ENCODE peak calls at places on chromosomes 16 and 17, in eight cellular contexts. W, B, G, P, I, N, H and X are unnamed samples.

GRCh38 chr17:27471321-27472269 is 15.3 kb downstream of the KSR1 start:
- DNase-seq in W (peak), B (no peak), G (peak), P (peak), I (no peak), N (peak), H (no peak), X (no peak)

GRCh38 chr17:63911657-63912100 is 621 bp upstream of the CSHL1 start:
- DNase-seq in W (no peak), B (peak), G (peak), P (peak), I (no peak), N (peak), H (no peak), X (no peak)

GRCh38 chr16:58128181-58128631 is 975 bp downstream of the CFAP20 start:
- DNase-seq in W (no peak), B (peak), G (no peak), P (no peak), I (no peak), N (no peak), H (no peak), X (no peak)

GRCh38 chr16:69626256-69626655 is 60.5 kb downstream of the NFAT5 start:
- DNase-seq in W (peak), B (no peak), G (no peak), P (no peak), I (no peak), N (no peak), H (no peak), X (no peak)

GRCh38 chr17:64005734-64006167 is 7.6 kb downstream of the PRR29 start:
- DNase-seq in W (no peak), B (peak), G (no peak), P (no peak), I (no peak), N (no peak), H (peak), X (peak)

GRCh38 chr17:49595980-49596379 is 20.3 kb downstream of the NXPH3 start:
- DNase-seq in W (no peak), B (no peak), G (no peak), P (no peak), I (no peak), N (no peak), H (no peak), X (no peak)

GRCh38 chr17:16354585-16354984 is 1.3 kb upstream of the CENPV start:
- DNase-seq in W (no peak), B (no peak), G (no peak), P (no peak), I (no peak), N (no peak), H (peak), X (no peak)

GRCh38 chr17:69709441-69709840 is 294.9 kb downstream of the MAP2K6 start:
- DNase-seq in W (no peak), B (no peak), G (no peak), P (no peak), I (no peak), N (no peak), H (no peak), X (no peak)

GRCh38 chr16:55297062-55297909 is 26.7 kb upstream of the IRX6 start:
- DNase-seq in W (peak), B (no peak), G (peak), P (no peak), I (no peak), N (no peak), H (no peak), X (peak)

GRCh38 chr17:15453246-15453645 is 14.2 kb downstream of the CDRT4 start:
- DNase-seq in W (no peak), B (no peak), G (no peak), P (no peak), I (no peak), N (no peak), H (no peak), X (no peak)

GRCh38 chr17:17859909-17860760 is 23.3 kb upstream of the SREBF1 start:
- DNase-seq in W (peak), B (peak), G (peak), P (peak), I (no peak), N (peak), H (peak), X (no peak)

GRCh38 chr17:78176548-78177025 is 8.2 kb downstream of the SYNGR2 start:
- DNase-seq in W (peak), B (peak), G (no peak), P (peak), I (no peak), N (peak), H (peak), X (no peak)

GRCh38 chr16:3963203-3963602 is 82.7 kb upstream of the CREBBP start:
- DNase-seq in W (no peak), B (no peak), G (no peak), P (no peak), I (no peak), N (peak), H (no peak), X (no peak)

GRCh38 chr16:57825298-57826039 is 23.2 kb upstream of the KIFC3 start:
- DNase-seq in W (no peak), B (no peak), G (no peak), P (no peak), I (no peak), N (no peak), H (no peak), X (no peak)

GRCh38 chr16:23256440-23256839 is 45.7 kb upstream of the SCNN1B start:
- DNase-seq in W (no peak), B (no peak), G (no peak), P (no peak), I (no peak), N (no peak), H (no peak), X (no peak)

GRCh38 chr17:67834634-67835033 is 9.3 kb downstream of the BPTF start:
- DNase-seq in W (no peak), B (no peak), G (no peak), P (no peak), I (no peak), N (no peak), H (no peak), X (no peak)

GRCh38 chr17:6487243-6488007 is 43.2 kb downstream of the PIMREG start:
- DNase-seq in W (no peak), B (no peak), G (no peak), P (no peak), I (no peak), N (no peak), H (peak), X (no peak)

GRCh38 chr17:74850310-74850709 is 9.4 kb downstream of the GRIN2C start:
- DNase-seq in W (no peak), B (no peak), G (no peak), P (no peak), I (no peak), N (no peak), H (no peak), X (no peak)

GRCh38 chr17:15910791-15911190 is 34.1 kb upstream of the ADORA2B start:
- DNase-seq in W (no peak), B (no peak), G (peak), P (no peak), I (no peak), N (no peak), H (no peak), X (no peak)

GRCh38 chr16:47317465-47318240 is 143.2 kb downstream of the ITFG1 start:
- DNase-seq in W (no peak), B (no peak), G (no peak), P (no peak), I (no peak), N (no peak), H (no peak), X (no peak)

GRCh38 chr17:71023631-71024030 is 854.3 kb downstream of the KCNJ2 start:
- DNase-seq in W (peak), B (no peak), G (no peak), P (no peak), I (no peak), N (no peak), H (no peak), X (no peak)

GRCh38 chr17:7014995-7015586 is 2.7 kb downstream of the RNASEK start:
- DNase-seq in W (peak), B (no peak), G (no peak), P (peak), I (no peak), N (peak), H (no peak), X (no peak)

GRCh38 chr16:89837014-89837546 is 8.8 kb downstream of the SPIRE2 start:
- DNase-seq in W (no peak), B (no peak), G (no peak), P (no peak), I (no peak), N (peak), H (no peak), X (no peak)

GRCh38 chr17:60577147-60577925 is 22.7 kb upstream of the PPM1D start:
- DNase-seq in W (no peak), B (no peak), G (no peak), P (no peak), I (no peak), N (no peak), H (peak), X (peak)

GRCh38 chr17:49955157-49955556 is 13.8 kb upstream of the DLX4 start:
- DNase-seq in W (no peak), B (no peak), G (no peak), P (no peak), I (no peak), N (no peak), H (no peak), X (no peak)

GRCh38 chr16:89636663-89637062 is 20.8 kb downstream of the CHMP1A start:
- DNase-seq in W (no peak), B (no peak), G (no peak), P (no peak), I (no peak), N (no peak), H (no peak), X (no peak)

GRCh38 chr17:29710891-29711418 is 88.2 kb upstream of the CORO6 start:
- DNase-seq in W (no peak), B (no peak), G (peak), P (no peak), I (peak), N (no peak), H (no peak), X (peak)

GRCh38 chr16:75486014-75486404 is 9.2 kb downstream of the CHST6 start:
- DNase-seq in W (no peak), B (no peak), G (peak), P (no peak), I (no peak), N (no peak), H (no peak), X (peak)

GRCh38 chr17:74768069-74768762 is 7.9 kb downstream of the NAT9 start:
- DNase-seq in W (peak), B (peak), G (no peak), P (no peak), I (no peak), N (no peak), H (peak), X (no peak)

GRCh38 chr16:50924759-50925545 is 183.1 kb downstream of the CYLD start:
- DNase-seq in W (no peak), B (peak), G (no peak), P (no peak), I (no peak), N (no peak), H (no peak), X (no peak)

GRCh38 chr17:39591958-39592954 is 15.5 kb downstream of the NEUROD2 start:
- DNase-seq in W (peak), B (no peak), G (peak), P (no peak), I (no peak), N (no peak), H (no peak), X (no peak)

GRCh38 chr17:78609198-78609597 is 32.0 kb upstream of the DNAH17 start:
- DNase-seq in W (no peak), B (no peak), G (no peak), P (no peak), I (no peak), N (no peak), H (no peak), X (no peak)

GRCh38 chr17:64500923-64501765 is 4.3 kb upstream of the POLG2 start:
- DNase-seq in W (no peak), B (no peak), G (no peak), P (no peak), I (no peak), N (no peak), H (no peak), X (no peak)

GRCh38 chr17:28334666-28335200 is 539 bp downstream of the IFT20 start:
- DNase-seq in W (no peak), B (no peak), G (no peak), P (peak), I (no peak), N (no peak), H (peak), X (no peak)

GRCh38 chr17:28896491-28896883 is 1.0 kb downstream of the FLOT2 start:
- DNase-seq in W (no peak), B (no peak), G (no peak), P (no peak), I (no peak), N (no peak), H (no peak), X (no peak)

GRCh38 chr17:35519442-35519841 is 18.0 kb downstream of the SLFN12L start:
- DNase-seq in W (no peak), B (no peak), G (peak), P (no peak), I (no peak), N (no peak), H (no peak), X (no peak)

GRCh38 chr16:23753908-23754593 is 775 bp upstream of the CHP2 start:
- DNase-seq in W (no peak), B (no peak), G (no peak), P (no peak), I (no peak), N (no peak), H (no peak), X (no peak)

GRCh38 chr16:7270006-7270405 is 62.6 kb upstream of the RBFOX1 start:
- DNase-seq in W (no peak), B (no peak), G (no peak), P (no peak), I (no peak), N (no peak), H (no peak), X (no peak)

GRCh38 chr16:17476414-17477259 is 5.9 kb upstream of the XYLT1 start:
- DNase-seq in W (peak), B (no peak), G (peak), P (peak), I (no peak), N (peak), H (no peak), X (no peak)

GRCh38 chr17:66855204-66855603 is 20.3 kb downstream of the CACNG5 start:
- DNase-seq in W (no peak), B (peak), G (no peak), P (no peak), I (no peak), N (no peak), H (no peak), X (no peak)

GRCh38 chr17:37737971-37738370 is 6.9 kb downstream of the HNF1B start:
- DNase-seq in W (peak), B (no peak), G (no peak), P (no peak), I (no peak), N (no peak), H (no peak), X (no peak)

GRCh38 chr17:37736428-37736827 is 8.4 kb downstream of the HNF1B start:
- DNase-seq in W (no peak), B (no peak), G (no peak), P (no peak), I (no peak), N (no peak), H (no peak), X (no peak)

GRCh38 chr17:37735165-37735564 is 9.7 kb downstream of the HNF1B start:
- DNase-seq in W (no peak), B (no peak), G (no peak), P (no peak), I (no peak), N (no peak), H (no peak), X (no peak)

GRCh38 chr17:37740861-37741260 is 4.0 kb downstream of the HNF1B start:
- DNase-seq in W (no peak), B (no peak), G (no peak), P (no peak), I (no peak), N (no peak), H (no peak), X (no peak)

DNA sequence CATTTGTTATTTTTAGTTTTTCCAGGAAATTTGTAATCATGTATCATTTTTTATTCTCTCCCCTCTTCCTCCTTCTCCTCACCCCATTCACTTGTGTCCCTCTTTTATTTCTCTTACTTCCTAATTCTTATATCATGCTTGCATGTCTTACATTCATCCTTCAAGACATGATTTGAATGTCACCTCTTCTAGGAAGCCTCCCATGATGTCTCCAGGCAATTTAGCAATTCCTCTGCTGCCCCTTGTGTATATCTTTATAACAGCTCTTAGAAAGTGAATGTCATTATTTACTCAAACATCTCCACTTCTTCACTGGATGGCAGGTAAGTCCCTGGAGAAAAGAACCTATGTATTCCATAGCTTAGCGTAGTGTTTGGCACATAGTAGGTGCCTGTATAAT is 7.8 kb downstream of the HNF1B start:
- DNase-seq in W (no peak), B (no peak), G (no peak), P (no peak), I (no peak), N (no peak), H (no peak), X (no peak)
- TF ChIP-seq CTCF in W (peak), B (peak), G (no peak), P (peak), I (peak), N (no peak), H (no peak), X (peak)

DNA sequence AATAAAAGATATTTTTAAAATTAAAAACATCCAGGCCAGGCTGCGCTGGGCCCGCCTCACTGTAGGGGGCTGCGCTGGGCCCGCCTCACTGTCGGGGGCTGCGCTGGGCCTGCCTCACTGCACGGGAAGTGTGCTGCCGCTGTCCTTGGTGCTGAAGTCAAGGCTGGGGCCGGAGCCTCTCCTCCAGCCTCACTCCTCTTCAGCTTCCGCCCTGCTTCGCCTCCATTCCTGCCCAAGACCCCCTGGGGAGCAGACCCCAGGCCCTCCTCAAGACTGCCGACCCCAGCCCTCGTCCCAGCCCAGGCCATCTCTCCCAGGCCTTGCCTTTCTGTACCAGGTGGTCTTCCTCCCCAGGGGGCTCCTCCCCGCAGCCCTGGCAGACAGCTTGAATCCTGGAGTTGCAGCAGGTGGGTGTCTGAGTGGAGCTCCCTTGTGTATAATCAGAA is 26.2 kb downstream of the ENDOV start:
- DNase-seq in W (peak), B (no peak), G (peak), P (no peak), I (no peak), N (peak), H (no peak), X (no peak)
- TF ChIP-seq CTCF in W (no peak), B (no peak), G (no peak), P (no peak), I (no peak), N (no peak), H (no peak), X (no peak)

GRCh38 chr17:11268176-11268575 is 27.2 kb downstream of the SHISA6 start:
- DNase-seq in W (no peak), B (no peak), G (no peak), P (no peak), I (no peak), N (no peak), H (no peak), X (no peak)

GRCh38 chr17:11269210-11269609 is 28.2 kb downstream of the SHISA6 start:
- DNase-seq in W (no peak), B (no peak), G (no peak), P (no peak), I (no peak), N (no peak), H (no peak), X (no peak)

GRCh38 chr17:11264183-11264871 is 23.3 kb downstream of the SHISA6 start:
- DNase-seq in W (no peak), B (no peak), G (no peak), P (no peak), I (no peak), N (no peak), H (no peak), X (no peak)
- TF ChIP-seq CTCF in W (no peak), B (no peak), G (no peak), P (peak), I (no peak), N (no peak), H (no peak), X (no peak)

GRCh38 chr16:88610080-88610479 is 28.3 kb upstream of the IL17C start:
- DNase-seq in W (no peak), B (no peak), G (no peak), P (no peak), I (no peak), N (peak), H (no peak), X (no peak)
- TF ChIP-seq CTCF in W (peak), B (no peak), G (no peak), P (no peak), I (peak), N (no peak), H (no peak), X (no peak)

GRCh38 chr17:45719335-45720071 is 64.6 kb upstream of the CRHR1 start:
- DNase-seq in W (peak), B (no peak), G (peak), P (no peak), I (peak), N (no peak), H (no peak), X (no peak)
- TF ChIP-seq CTCF in W (peak), B (peak), G (peak), P (no peak), I (peak), N (no peak), H (no peak), X (peak)

DNA sequence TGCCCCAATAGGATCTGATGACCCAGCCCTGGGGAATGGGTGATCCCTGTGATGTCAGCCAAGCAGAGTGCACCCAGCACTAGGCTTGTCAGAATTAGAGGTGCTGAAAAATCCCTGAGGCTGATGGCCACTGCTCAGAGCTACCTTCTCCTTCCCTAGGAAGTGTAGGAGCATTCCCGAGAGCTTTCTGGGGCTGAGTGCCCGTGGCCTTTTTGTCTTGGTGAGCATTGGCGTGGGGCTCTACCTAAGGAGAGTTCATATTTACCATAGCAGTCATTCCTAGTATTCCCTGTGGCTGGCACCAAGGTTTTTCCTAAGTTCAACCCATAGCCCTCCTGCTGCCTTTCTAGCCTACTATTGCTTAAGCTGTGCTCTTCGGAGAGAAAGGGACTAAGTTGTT is 22.6 kb upstream of the ARHGAP23 start:
- DNase-seq in W (no peak), B (no peak), G (no peak), P (no peak), I (no peak), N (no peak), H (no peak), X (no peak)
- TF ChIP-seq CTCF in W (no peak), B (no peak), G (no peak), P (no peak), I (no peak), N (no peak), H (no peak), X (no peak)

DNA sequence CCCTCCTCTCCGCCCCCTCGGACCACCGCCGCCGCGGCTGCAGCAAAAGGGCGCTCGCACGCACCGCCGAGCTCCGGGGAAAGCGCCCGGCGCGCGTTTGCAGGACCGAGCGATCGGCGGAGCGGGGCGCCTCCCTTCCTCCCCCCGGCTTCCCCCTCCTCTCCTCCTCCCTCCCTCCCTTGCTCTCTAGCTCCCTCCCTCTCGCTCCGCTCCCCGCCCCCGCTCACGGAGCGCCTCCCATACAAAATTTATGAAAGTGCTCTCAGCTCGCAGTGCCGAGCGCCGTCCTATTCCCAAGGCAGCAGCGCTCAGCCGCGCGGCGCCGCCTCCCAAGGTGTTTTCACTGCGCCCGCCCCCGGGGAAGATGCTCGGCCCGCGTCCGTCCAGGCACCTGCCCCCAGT is at the start of gene RTN4RL1:
- DNase-seq in W (peak), B (peak), G (peak), P (peak), I (no peak), N (peak), H (peak), X (no peak)
- TF ChIP-seq CTCF in W (no peak), B (no peak), G (no peak), P (no peak), I (no peak), N (no peak), H (no peak), X (no peak)